ENCODE peak calls at places on chromosome 15, in four cellular contexts. One of them, this sample, is unnamed.

GRCh38 chr15:88649286-88649733 is 10.5 kb downstream of the ISG20 start:
- DNase-seq in ascending aorta: peak; percentile 67
- DNase-seq in uterus: peak; percentile 38
- DNase-seq in PC-3: peak; percentile 89
- DNase-seq in this sample: peak; percentile 29

GRCh38 chr15:41291065-41291631 is 41.2 kb downstream of the OIP5 start:
- DNase-seq in ascending aorta: no peak
- DNase-seq in uterus: no peak
- DNase-seq in PC-3: no peak
- DNase-seq in this sample: no peak

GRCh38 chr15:41205315-41205714 is 25.2 kb downstream of the EXD1 start:
- DNase-seq in ascending aorta: no peak
- DNase-seq in uterus: no peak
- DNase-seq in PC-3: peak; percentile 10
- DNase-seq in this sample: no peak

GRCh38 chr15:43969802-43970375 is 143.1 kb downstream of the WDR76 start:
- DNase-seq in ascending aorta: no peak
- DNase-seq in uterus: no peak
- DNase-seq in PC-3: no peak
- DNase-seq in this sample: no peak

GRCh38 chr15:64163662-64164362 is 990 bp upstream of the PPIB start:
- DNase-seq in ascending aorta: no peak
- DNase-seq in uterus: no peak
- DNase-seq in PC-3: no peak
- DNase-seq in this sample: peak; percentile 88

GRCh38 chr15:73370151-73370550 is 1.4 kb upstream of the HCN4 start:
- DNase-seq in ascending aorta: no peak
- DNase-seq in uterus: no peak
- DNase-seq in PC-3: no peak
- DNase-seq in this sample: no peak

GRCh38 chr15:40059821-40060220 is 20.8 kb upstream of the SRP14 start:
- DNase-seq in ascending aorta: peak; percentile 57
- DNase-seq in uterus: no peak
- DNase-seq in PC-3: no peak
- DNase-seq in this sample: no peak

GRCh38 chr15:70702584-70702983 is 60.8 kb downstream of the UACA start:
- DNase-seq in ascending aorta: no peak
- DNase-seq in uterus: no peak
- DNase-seq in PC-3: no peak
- DNase-seq in this sample: no peak

GRCh38 chr15:52318729-52319500 is 23.3 kb upstream of the MYO5C start:
- DNase-seq in ascending aorta: no peak
- DNase-seq in uterus: no peak
- DNase-seq in PC-3: no peak
- DNase-seq in this sample: no peak

GRCh38 chr15:60392601-60392985 is 5.2 kb downstream of the ANXA2 start:
- DNase-seq in ascending aorta: no peak
- DNase-seq in uterus: no peak
- DNase-seq in PC-3: peak; percentile 82
- DNase-seq in this sample: peak; percentile 67

GRCh38 chr15:41862515-41863116 is 24.0 kb downstream of the PLA2G4B start:
- DNase-seq in ascending aorta: no peak
- DNase-seq in uterus: no peak
- DNase-seq in PC-3: peak; percentile 9
- DNase-seq in this sample: no peak

GRCh38 chr15:85706779-85707518 is 87.8 kb downstream of the KLHL25 start:
- DNase-seq in ascending aorta: peak; percentile 76
- DNase-seq in uterus: peak; percentile 65
- DNase-seq in PC-3: no peak
- DNase-seq in this sample: no peak

GRCh38 chr15:40976819-40977218 is 23.5 kb downstream of the CHAC1 start:
- DNase-seq in ascending aorta: no peak
- DNase-seq in uterus: no peak
- DNase-seq in PC-3: no peak
- DNase-seq in this sample: no peak

GRCh38 chr15:54131410-54131809 is 153.2 kb downstream of the UNC13C start:
- DNase-seq in ascending aorta: no peak
- DNase-seq in uterus: no peak
- DNase-seq in PC-3: peak; percentile 10
- DNase-seq in this sample: no peak

GRCh38 chr15:73571346-73571745 is 61.8 kb downstream of the NPTN start:
- DNase-seq in ascending aorta: no peak
- DNase-seq in uterus: no peak
- DNase-seq in PC-3: no peak
- DNase-seq in this sample: no peak

GRCh38 chr15:100763764-100764750 is 115.6 kb upstream of the ALDH1A3 start:
- DNase-seq in ascending aorta: peak; percentile 51
- DNase-seq in uterus: peak; percentile 21
- DNase-seq in PC-3: no peak
- DNase-seq in this sample: no peak

GRCh38 chr15:100940785-100941379 is 21.7 kb downstream of the LRRK1 start:
- DNase-seq in ascending aorta: no peak
- DNase-seq in uterus: no peak
- DNase-seq in PC-3: no peak
- DNase-seq in this sample: no peak

GRCh38 chr15:72824781-72825180 is 41.2 kb upstream of the ADPGK start:
- DNase-seq in ascending aorta: no peak
- DNase-seq in uterus: no peak
- DNase-seq in PC-3: no peak
- DNase-seq in this sample: no peak

GRCh38 chr15:68188647-68189046 is 16.5 kb downstream of the CALML4 start:
- DNase-seq in ascending aorta: no peak
- DNase-seq in uterus: no peak
- DNase-seq in PC-3: no peak
- DNase-seq in this sample: no peak

GRCh38 chr15:100686725-100687488 is 84.5 kb downstream of the ASB7 start:
- DNase-seq in ascending aorta: no peak
- DNase-seq in uterus: no peak
- DNase-seq in PC-3: peak; percentile 90
- DNase-seq in this sample: no peak

GRCh38 chr15:69573815-69574472 is 121.3 kb downstream of the RPLP1 start:
- DNase-seq in ascending aorta: no peak
- DNase-seq in uterus: peak; percentile 46
- DNase-seq in PC-3: peak; percentile 32
- DNase-seq in this sample: no peak

DNA sequence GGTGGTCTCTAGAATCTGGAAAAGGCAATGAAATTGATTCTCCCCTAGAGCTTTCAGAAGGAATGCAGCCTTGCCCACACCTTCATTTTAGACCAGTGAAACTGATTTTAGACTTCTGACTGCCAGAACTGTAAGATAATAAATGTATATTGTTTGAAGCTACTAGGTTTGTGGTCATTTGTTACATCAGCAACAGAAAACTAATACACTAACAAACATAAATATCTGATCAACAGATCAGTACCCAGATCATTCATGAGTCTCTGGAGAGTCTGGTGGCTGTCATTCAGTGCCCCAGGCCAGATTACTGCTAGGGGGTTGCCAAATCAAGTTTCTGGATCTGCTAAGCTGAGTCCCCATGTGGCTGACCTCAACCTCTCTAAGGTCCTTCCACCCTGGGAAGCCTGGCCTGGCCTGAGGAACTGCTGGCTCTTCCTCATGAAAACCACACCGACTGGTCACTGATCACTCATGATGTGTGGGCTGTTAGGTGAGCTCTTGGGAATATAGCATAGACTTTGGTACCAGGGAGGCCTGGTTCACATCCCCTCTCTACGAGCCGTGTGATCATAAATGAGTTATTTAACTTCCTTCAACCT is 11.1 kb upstream of the LACTB start:
- DNase-seq in ascending aorta: no peak
- DNase-seq in uterus: no peak
- DNase-seq in PC-3: no peak
- DNase-seq in this sample: no peak
- H3K4me1 ChIP-seq in ascending aorta: no peaks in the 10 kb centered on the region
- H3K4me1 ChIP-seq in uterus: no peaks in the 10 kb centered on the region
- H3K4me1 ChIP-seq in PC-3: no peaks in the 10 kb centered on the region
- H3K4me1 ChIP-seq in this sample: no peaks in the 10 kb centered on the region

GRCh38 chr15:48285329-48286214 is 45.7 kb upstream of the DUT start:
- DNase-seq in ascending aorta: peak; percentile 89
- DNase-seq in uterus: peak; percentile 43
- DNase-seq in PC-3: peak; percentile 89
- DNase-seq in this sample: peak; percentile 71
- H3K4me3 ChIP-seq in ascending aorta: peak overlapping the region; percentile 49
- H3K4me3 ChIP-seq in uterus: no peak overlapping the region
- H3K4me3 ChIP-seq in PC-3: peak overlapping the region; percentile 51
- H3K4me3 ChIP-seq in this sample: peak overlapping the region; percentile 9

GRCh38 chr15:84621358-84621979 is 20.7 kb downstream of the ZSCAN2 start:
- DNase-seq in ascending aorta: no peak
- DNase-seq in uterus: no peak
- DNase-seq in PC-3: no peak
- DNase-seq in this sample: no peak
- H3K9me3 ChIP-seq in ascending aorta: peaks cover 20% of the 10 kb centered on the region
- H3K9me3 ChIP-seq in uterus: no peaks in the 10 kb centered on the region
- H3K9me3 ChIP-seq in PC-3: peaks cover 17% of the 10 kb centered on the region
- H3K9me3 ChIP-seq in this sample: peaks cover 30% of the 10 kb centered on the region

GRCh38 chr15:99613887-99614642 is 48.3 kb downstream of the MEF2A start:
- DNase-seq in ascending aorta: no peak
- DNase-seq in uterus: peak; percentile 39
- DNase-seq in PC-3: no peak
- DNase-seq in this sample: no peak
- H3K4me1 ChIP-seq in ascending aorta: peaks cover 6% of the 10 kb centered on the region
- H3K4me1 ChIP-seq in uterus: no peaks in the 10 kb centered on the region
- H3K4me1 ChIP-seq in PC-3: no peaks in the 10 kb centered on the region
- H3K4me1 ChIP-seq in this sample: no peaks in the 10 kb centered on the region

DNA sequence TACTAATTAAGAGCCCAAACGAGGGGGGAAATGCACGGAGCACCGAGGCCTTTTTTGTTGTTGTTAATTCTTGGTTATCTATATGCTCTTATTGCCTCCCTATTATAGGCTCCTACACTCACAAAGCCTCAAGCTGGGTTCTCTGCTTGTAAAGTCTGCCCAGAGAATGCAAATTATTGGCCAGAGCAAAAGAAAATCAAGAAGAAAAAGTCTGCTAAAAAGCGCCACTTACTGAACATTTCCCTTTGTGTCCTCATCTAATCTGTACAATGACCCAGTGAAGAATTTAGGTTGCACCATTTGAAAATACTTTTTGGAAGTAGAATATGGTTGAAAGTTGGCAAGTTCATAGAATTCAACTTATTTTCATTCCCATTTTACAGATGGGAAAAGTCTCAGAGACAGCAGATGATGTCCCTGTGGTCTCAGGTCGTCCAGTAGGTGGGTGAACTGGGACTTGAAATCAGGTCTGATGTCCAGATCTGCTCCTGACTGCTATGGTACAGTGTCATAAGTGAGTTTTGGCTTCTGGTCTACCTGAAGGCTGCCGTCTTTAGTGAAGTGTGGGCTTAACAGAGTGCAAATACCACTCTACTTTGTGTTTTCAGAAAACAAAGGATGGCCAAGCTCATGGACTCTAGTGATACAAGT is 1.1 kb upstream of the TNFAIP8L3 start:
- DNase-seq in ascending aorta: no peak
- DNase-seq in uterus: no peak
- DNase-seq in PC-3: no peak
- DNase-seq in this sample: no peak
- H3K4me3 ChIP-seq in ascending aorta: peak overlapping the region; percentile 92
- H3K4me3 ChIP-seq in uterus: peak overlapping the region; percentile 57
- H3K4me3 ChIP-seq in PC-3: no peak overlapping the region
- H3K4me3 ChIP-seq in this sample: no peak overlapping the region

DNA sequence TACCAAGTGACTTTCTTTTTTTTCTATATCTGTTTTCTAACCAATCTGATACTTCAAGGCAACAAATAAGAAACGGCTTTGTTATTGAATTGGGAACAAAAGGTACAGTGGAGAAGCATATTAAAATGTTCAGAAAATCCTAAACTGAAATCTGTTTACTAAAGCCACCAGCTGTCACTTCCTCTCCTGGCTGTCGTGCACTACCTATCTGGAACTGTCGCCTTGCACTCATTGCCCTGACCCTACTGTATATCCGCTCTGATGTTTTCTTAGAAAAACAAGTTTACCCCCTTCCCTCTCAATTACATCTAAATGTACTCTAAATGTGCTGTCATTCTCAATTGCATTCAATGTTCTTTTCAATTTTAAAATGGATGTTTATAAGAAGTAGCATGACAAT is 439.8 kb upstream of the ARRDC4 start:
- DNase-seq in ascending aorta: no peak
- DNase-seq in uterus: no peak
- DNase-seq in PC-3: no peak
- DNase-seq in this sample: no peak
- H3K9me3 ChIP-seq in ascending aorta: no peaks in the 10 kb centered on the region
- H3K9me3 ChIP-seq in uterus: no peaks in the 10 kb centered on the region
- H3K9me3 ChIP-seq in PC-3: no peaks in the 10 kb centered on the region
- H3K9me3 ChIP-seq in this sample: no peaks in the 10 kb centered on the region

GRCh38 chr15:22960126-22960525 is 20.0 kb downstream of the CYFIP1 start:
- DNase-seq in ascending aorta: peak; percentile 53
- DNase-seq in uterus: no peak
- DNase-seq in PC-3: no peak
- DNase-seq in this sample: no peak
- H3K4me1 ChIP-seq in ascending aorta: peaks cover 45% of the 10 kb centered on the region
- H3K4me1 ChIP-seq in uterus: peaks cover 9% of the 10 kb centered on the region
- H3K4me1 ChIP-seq in PC-3: no peaks in the 10 kb centered on the region
- H3K4me1 ChIP-seq in this sample: no peaks in the 10 kb centered on the region

DNA sequence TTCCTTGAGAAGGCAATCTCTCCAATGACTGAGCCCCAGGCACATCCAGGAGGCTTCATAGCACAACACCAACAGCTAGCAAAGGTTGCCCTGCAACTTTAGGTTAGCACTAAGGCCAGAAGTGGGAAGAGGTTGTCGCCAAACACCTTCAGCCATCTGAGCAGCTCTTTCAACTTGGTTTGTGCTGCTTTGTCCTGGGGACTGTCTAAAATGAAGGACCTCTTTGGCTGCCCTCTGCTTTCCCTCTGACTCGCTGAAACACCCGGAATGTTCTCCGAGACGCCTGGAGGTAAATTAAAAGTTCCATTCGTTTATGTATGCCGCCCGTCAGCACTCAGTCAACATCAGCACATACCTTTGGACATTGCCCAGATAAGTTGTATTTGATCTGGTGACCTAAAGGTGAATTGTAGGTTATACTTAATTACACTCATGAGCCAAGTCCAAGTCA is 121.2 kb upstream of the NR2F2 start:
- DNase-seq in ascending aorta: no peak
- DNase-seq in uterus: no peak
- DNase-seq in PC-3: no peak
- DNase-seq in this sample: no peak
- H3K4me3 ChIP-seq in ascending aorta: no peak overlapping the region
- H3K4me3 ChIP-seq in uterus: no peak overlapping the region
- H3K4me3 ChIP-seq in PC-3: no peak overlapping the region
- H3K4me3 ChIP-seq in this sample: no peak overlapping the region

GRCh38 chr15:92951800-92952199 is 51.7 kb downstream of the CHD2 start:
- DNase-seq in ascending aorta: no peak
- DNase-seq in uterus: no peak
- DNase-seq in PC-3: no peak
- DNase-seq in this sample: no peak

GRCh38 chr15:92952451-92952850 is 52.3 kb downstream of the CHD2 start:
- DNase-seq in ascending aorta: no peak
- DNase-seq in uterus: no peak
- DNase-seq in PC-3: no peak
- DNase-seq in this sample: no peak

GRCh38 chr15:92947071-92947730 is 47.1 kb downstream of the CHD2 start:
- DNase-seq in ascending aorta: no peak
- DNase-seq in uterus: no peak
- DNase-seq in PC-3: no peak
- DNase-seq in this sample: no peak

GRCh38 chr15:92953569-92953968 is 53.4 kb downstream of the CHD2 start:
- DNase-seq in ascending aorta: no peak
- DNase-seq in uterus: no peak
- DNase-seq in PC-3: no peak
- DNase-seq in this sample: no peak

GRCh38 chr15:92949604-92950249 is 49.6 kb downstream of the CHD2 start:
- DNase-seq in ascending aorta: no peak
- DNase-seq in uterus: no peak
- DNase-seq in PC-3: peak; percentile 23
- DNase-seq in this sample: no peak
- H3K9me3 ChIP-seq in ascending aorta: peaks cover 29% of the 10 kb centered on the region
- H3K9me3 ChIP-seq in uterus: no peaks in the 10 kb centered on the region
- H3K9me3 ChIP-seq in PC-3: peaks cover 29% of the 10 kb centered on the region
- H3K9me3 ChIP-seq in this sample: peaks cover 9% of the 10 kb centered on the region

This sample was measured in HAP-1.